ENCODE peak calls at places on chromosomes 7 and 10, in nine cellular contexts. X is gastroesophageal sphincter; A is naive thymus-derived CD8-positive, alpha-beta T cell; N is activated CD8-positive, alpha-beta T cell treated with anti-CD3 and anti-CD28 coated beads for 36 hours; E is upper lobe of right lung; M is activated CD8-positive, alpha-beta memory T cell treated with anti-CD3 and anti-CD28 coated beads, Interleukin-2, amount 10 ng/mL, durations not matched to agents 7 days and 5 days; F is CD4-positive, alpha-beta T cell; C is activated CD4-positive, alpha-beta T cell treated with anti-CD3 and anti-CD28 coated beads for 36 hours; Q is left cardiac atrium. G is an unnamed sample.

GRCh38 chr7:129522088-129522970 is 20.0 kb downstream of the SMKR1 start:
- ATAC-seq in Q (no peak), A (no peak), E (peak), F (no peak), M (no peak), N (no peak), X (no peak), C (peak), G (peak)

GRCh38 chr10:16789765-16790164 is 27.5 kb downstream of the RSU1 start:
- ATAC-seq in C (no peak), X (no peak), F (no peak), Q (no peak), A (no peak), E (no peak), M (no peak), N (no peak), G (no peak)

GRCh38 chr7:130887182-130888016 is 153.4 kb upstream of the KLF14 start:
- ATAC-seq in M (no peak), C (peak), F (no peak), E (peak), Q (no peak), A (no peak), N (no peak), X (no peak), G (no peak)

GRCh38 chr10:60473557-60473956 is 83.9 kb upstream of the ANK3 start:
- ATAC-seq in M (no peak), E (no peak), X (no peak), N (no peak), F (no peak), Q (no peak), C (no peak), A (no peak), G (no peak)

GRCh38 chr7:116663744-116664143 is 8.3 kb upstream of the MET start:
- ATAC-seq in M (no peak), F (no peak), Q (no peak), N (no peak), A (no peak), E (no peak), C (no peak), X (no peak), G (no peak)

GRCh38 chr10:88582806-88583583 is at the start of gene RNLS:
- ATAC-seq in X (peak), N (peak), A (peak), Q (peak), M (peak), C (peak), F (peak), E (peak), G (peak)

GRCh38 chr10:11186330-11186729 is 168.7 kb downstream of the CELF2 start:
- ATAC-seq in Q (no peak), F (no peak), C (no peak), E (no peak), X (no peak), A (no peak), M (no peak), N (no peak), G (no peak)

GRCh38 chr7:65317372-65317771 is 56.3 kb upstream of the ZNF92 start:
- ATAC-seq in A (no peak), E (no peak), X (no peak), N (no peak), C (no peak), M (no peak), F (no peak), Q (no peak), G (no peak)

GRCh38 chr10:29622382-29622885 is 12.3 kb downstream of the SVIL start:
- ATAC-seq in X (no peak), C (no peak), M (no peak), F (no peak), N (no peak), A (no peak), E (no peak), Q (no peak), G (no peak)

GRCh38 chr10:60465801-60466200 is 76.1 kb upstream of the ANK3 start:
- ATAC-seq in F (no peak), M (no peak), C (no peak), A (no peak), E (no peak), X (no peak), Q (no peak), N (no peak), G (no peak)

GRCh38 chr10:12473491-12473890 is 124.1 kb downstream of the CAMK1D start:
- ATAC-seq in N (no peak), C (no peak), X (no peak), E (no peak), F (no peak), M (no peak), Q (peak), A (no peak), G (no peak)

GRCh38 chr10:69496352-69497234 is 45.3 kb downstream of the TSPAN15 start:
- ATAC-seq in Q (peak), A (no peak), F (no peak), M (no peak), C (no peak), E (no peak), X (peak), N (no peak), G (no peak)

GRCh38 chr7:151017370-151017952 is 6.8 kb downstream of the ATG9B start:
- ATAC-seq in A (no peak), N (no peak), F (no peak), M (no peak), C (no peak), Q (no peak), E (no peak), X (no peak), G (no peak)

GRCh38 chr7:68429376-68430117 is 1168.7 kb upstream of the AUTS2 start:
- ATAC-seq in Q (no peak), C (no peak), N (no peak), X (no peak), M (no peak), F (no peak), E (no peak), A (no peak), G (no peak)

GRCh38 chr7:1301812-1302310 is 69.2 kb downstream of the UNCX start:
- ATAC-seq in X (no peak), Q (no peak), F (no peak), C (no peak), A (no peak), M (no peak), E (no peak), N (no peak), G (no peak)

GRCh38 chr7:17651926-17652385 is 288.3 kb downstream of the SNX13 start:
- ATAC-seq in A (no peak), E (peak), F (no peak), C (no peak), Q (peak), X (peak), M (no peak), N (no peak), G (no peak)

GRCh38 chr7:152966189-152966588 is 206.6 kb downstream of the ACTR3B start:
- ATAC-seq in X (no peak), N (no peak), A (no peak), M (no peak), Q (no peak), C (no peak), E (no peak), F (no peak), G (no peak)

GRCh38 chr7:107982463-107982862 is 20.5 kb downstream of the LAMB1 start:
- ATAC-seq in F (no peak), E (peak), N (no peak), A (no peak), X (no peak), C (no peak), Q (no peak), M (no peak), G (no peak)

GRCh38 chr7:149742075-149742701 is 31.2 kb downstream of the ZNF467 start:
- ATAC-seq in X (peak), E (peak), M (peak), C (peak), N (peak), Q (peak), F (peak), A (peak), G (peak)

GRCh38 chr10:48609899-48610584 is 5.2 kb upstream of the ARHGAP22 start:
- ATAC-seq in Q (no peak), C (no peak), N (no peak), M (no peak), F (no peak), X (no peak), E (no peak), A (no peak), G (no peak)

GRCh38 chr10:44306762-44307161 is 78.1 kb downstream of the CXCL12 start:
- ATAC-seq in F (no peak), E (no peak), A (peak), X (no peak), M (no peak), N (no peak), C (no peak), Q (no peak), G (no peak)

GRCh38 chr7:100212631-100213286 is 7.0 kb upstream of the PVRIG start:
- ATAC-seq in M (no peak), C (no peak), Q (no peak), F (no peak), N (no peak), X (no peak), E (no peak), A (no peak), G (no peak)

GRCh38 chr7:76392531-76393115 is 16.9 kb downstream of the SSC4D start:
- ATAC-seq in F (peak), A (peak), E (no peak), C (peak), N (peak), Q (no peak), M (peak), X (no peak), G (no peak)

GRCh38 chr10:86786368-86786767 is 29.9 kb downstream of the BMPR1A start:
- ATAC-seq in F (no peak), M (no peak), N (no peak), X (no peak), C (no peak), E (no peak), Q (peak), A (no peak), G (no peak)

GRCh38 chr10:48589266-48589665 is 15.6 kb downstream of the ARHGAP22 start:
- ATAC-seq in E (no peak), A (no peak), Q (peak), M (no peak), C (no peak), X (peak), F (no peak), N (no peak), G (no peak)

GRCh38 chr7:30799206-30799975 is 28.2 kb downstream of the MINDY4 start:
- ATAC-seq in A (no peak), F (no peak), E (no peak), C (no peak), X (peak), Q (peak), M (no peak), N (no peak), G (peak)

GRCh38 chr7:143882611-143883078 is 19.3 kb downstream of the TCAF1 start:
- ATAC-seq in A (peak), F (no peak), X (peak), E (peak), Q (peak), M (no peak), N (peak), C (peak), G (peak)

GRCh38 chr7:18654709-18655108 is 159.2 kb downstream of the HDAC9 start:
- ATAC-seq in N (no peak), M (no peak), A (no peak), Q (no peak), X (no peak), C (no peak), E (no peak), F (no peak), G (no peak)

GRCh38 chr10:78045237-78045636 is 11.6 kb downstream of the RPS24 start:
- ATAC-seq in E (no peak), A (no peak), N (peak), Q (no peak), X (no peak), F (no peak), C (peak), M (peak), G (peak)